ENCODE peak calls at places on chromosomes 4 and X, in six cellular contexts. H is stimulated activated CD8-positive, alpha-beta memory T cell treated with anti-CD3 and anti-CD28 coated beads, Interleukin-7, amount 100 ng/mL, for 24 hours; X is kidney glomerular epithelial cell; R is NCI-H2081; J is OCI-LY7; D is RPMI8226. N is an unnamed sample.
A peak's percentile ranks its signal among the peaks of the same experiment; 100 is the strongest.

GRCh38 chr4:7535619-7536018 is 100.9 kb upstream of the PSAPL1 start:
- DNase-seq in H (no peak), X (no peak), R (no peak), J (no peak), D (no peak), N (no peak)

GRCh38 chr4:42531631-42532030 is 125.3 kb downstream of the ATP8A1 start:
- DNase-seq in H (no peak), X (no peak), R (no peak), J (no peak), D (no peak), N (no peak)

GRCh38 chr4:88533937-88534750 is 10.6 kb upstream of the PYURF start:
- DNase-seq in H (no peak), X (peak; percentile 39), R (no peak), J (no peak), D (no peak), N (no peak)

GRCh38 chr4:3862640-3863420 is 96.6 kb downstream of the ADRA2C start:
- DNase-seq in H (no peak), X (no peak), R (no peak), J (no peak), D (peak; percentile 15), N (no peak)

GRCh38 chr4:173857828-173858227 is 327.8 kb upstream of the HAND2 start:
- DNase-seq in H (no peak), X (no peak), R (no peak), J (no peak), D (no peak), N (no peak)

GRCh38 chrX:87374324-87374723 is 143.3 kb upstream of the KLHL4 start:
- DNase-seq in H (no peak), X (no peak), R (no peak), J (no peak), D (no peak), N (no peak)

GRCh38 chr4:15339732-15340131 is 88.1 kb upstream of the C1QTNF7 start:
- DNase-seq in H (no peak), X (no peak), R (no peak), J (no peak), D (no peak), N (no peak)

GRCh38 chr4:126265880-126266279 is 951.1 kb downstream of the FAT4 start:
- DNase-seq in H (no peak), X (no peak), R (no peak), J (no peak), D (no peak), N (no peak)

GRCh38 chrX:136115124-136115908 is 32.0 kb upstream of the FHL1 start:
- DNase-seq in H (no peak), X (no peak), R (no peak), J (no peak), D (no peak), N (no peak)

GRCh38 chrX:38142598-38142997 is 78.1 kb downstream of the SRPX start:
- DNase-seq in H (no peak), X (no peak), R (no peak), J (no peak), D (no peak), N (no peak)